ENCODE peak calls at places on chromosomes 12 and 14, in ten cellular contexts. K is NCI-H82; W is GM12892; V is activated CD8-positive, alpha-beta memory T cell treated with anti-CD3 and anti-CD28 coated beads for 24 hours; L is epithelial cell of esophagus; H is NCI-H2171; N is B cell; P is kidney; Q is left kidney; R is stimulated activated CD8-positive, alpha-beta memory T cell treated with anti-CD3 and anti-CD28 coated beads, Interleukin-7, amount 100 ng/mL, for 1 hour. S is an unnamed sample.

GRCh38 chr14:52802597-52802996 is 11.2 kb upstream of the GNPNAT1 start:
- DNase-seq in K (peak), W (no peak), V (no peak), L (peak), H (no peak), N (no peak), P (no peak), Q (no peak), R (no peak), S (no peak)

GRCh38 chr14:80634106-80634758 is 307.3 kb downstream of the CEP128 start:
- DNase-seq in K (no peak), W (no peak), V (no peak), L (peak), H (no peak), N (no peak), P (no peak), Q (peak), R (no peak), S (no peak)

GRCh38 chr14:60803871-60804270 is 69.3 kb downstream of the MNAT1 start:
- DNase-seq in K (no peak), W (no peak), V (no peak), L (no peak), H (no peak), N (no peak), P (no peak), Q (no peak), R (no peak), S (no peak)

GRCh38 chr12:47813491-47814196 is 6.1 kb downstream of the HDAC7 start:
- DNase-seq in K (no peak), W (peak), V (no peak), L (no peak), H (no peak), N (peak), P (peak), Q (peak), R (no peak), S (no peak)

GRCh38 chr12:53973093-53974042 is at the start of gene HOXC11:
- DNase-seq in K (no peak), W (no peak), V (peak), L (no peak), H (no peak), N (no peak), P (peak), Q (peak), R (no peak), S (no peak)

GRCh38 chr12:28390716-28391452 is 200.6 kb downstream of the CCDC91 start:
- DNase-seq in K (no peak), W (no peak), V (no peak), L (no peak), H (no peak), N (no peak), P (no peak), Q (peak), R (no peak), S (no peak)

GRCh38 chr12:105975351-105975750 is 163.4 kb downstream of the NUAK1 start:
- DNase-seq in K (no peak), W (no peak), V (no peak), L (no peak), H (no peak), N (no peak), P (no peak), Q (no peak), R (no peak), S (no peak)

GRCh38 chr12:3540387-3541320 is 49.7 kb downstream of the PRMT8 start:
- DNase-seq in K (no peak), W (no peak), V (peak), L (no peak), H (no peak), N (no peak), P (no peak), Q (peak), R (no peak), S (no peak)

GRCh38 chr12:18171571-18171970 is 81.6 kb upstream of the RERGL start:
- DNase-seq in K (no peak), W (no peak), V (no peak), L (peak), H (no peak), N (no peak), P (no peak), Q (no peak), R (no peak), S (no peak)

GRCh38 chr14:33369041-33369440 is 430.4 kb downstream of the NPAS3 start:
- DNase-seq in K (no peak), W (no peak), V (no peak), L (no peak), H (no peak), N (no peak), P (no peak), Q (no peak), R (no peak), S (no peak)

GRCh38 chr14:68687746-68688145 is 105.1 kb downstream of the ZFP36L1 start:
- DNase-seq in K (no peak), W (no peak), V (no peak), L (peak), H (no peak), N (no peak), P (no peak), Q (peak), R (no peak), S (no peak)

GRCh38 chr12:12562016-12562483 is 613 bp downstream of the DUSP16 start:
- DNase-seq in K (peak), W (peak), V (peak), L (peak), H (no peak), N (peak), P (peak), Q (peak), R (no peak), S (no peak)

GRCh38 chr12:49367381-49368239 is at the start of gene SPATS2:
- DNase-seq in K (peak), W (no peak), V (peak), L (no peak), H (peak), N (no peak), P (peak), Q (no peak), R (no peak), S (peak)

GRCh38 chr12:11650279-11650696 is 814 bp downstream of the ETV6 start:
- DNase-seq in K (peak), W (no peak), V (no peak), L (no peak), H (no peak), N (no peak), P (no peak), Q (no peak), R (no peak), S (no peak)

GRCh38 chr14:99156026-99156425 is 116.0 kb downstream of the BCL11B start:
- DNase-seq in K (no peak), W (no peak), V (peak), L (no peak), H (no peak), N (no peak), P (no peak), Q (no peak), R (no peak), S (no peak)

GRCh38 chr14:98227000-98227726 is 1044.8 kb downstream of the BCL11B start:
- DNase-seq in K (no peak), W (peak), V (peak), L (no peak), H (no peak), N (no peak), P (no peak), Q (no peak), R (no peak), S (no peak)

GRCh38 chr12:69239286-69239921 is at the start of gene CPSF6:
- DNase-seq in K (peak), W (peak), V (peak), L (peak), H (peak), N (peak), P (peak), Q (peak), R (peak), S (peak)

GRCh38 chr12:14948672-14949071 is 10.3 kb upstream of the ERP27 start:
- DNase-seq in K (no peak), W (no peak), V (no peak), L (peak), H (no peak), N (peak), P (peak), Q (peak), R (peak), S (no peak)

GRCh38 chr12:42588981-42589464 is 523 bp downstream of the PRICKLE1 start:
- DNase-seq in K (peak), W (no peak), V (peak), L (peak), H (peak), N (peak), P (peak), Q (peak), R (no peak), S (no peak)

GRCh38 chr14:22375321-22375930 is 213.6 kb downstream of the DAD1 start:
- DNase-seq in K (peak), W (no peak), V (no peak), L (peak), H (peak), N (peak), P (no peak), Q (peak), R (no peak), S (no peak)

GRCh38 chr14:34610101-34610500 is 19.8 kb downstream of the SNX6 start:
- DNase-seq in K (no peak), W (no peak), V (peak), L (no peak), H (no peak), N (no peak), P (no peak), Q (no peak), R (no peak), S (no peak)

GRCh38 chr12:50024804-50025186 is 499 bp downstream of the RACGAP1 start:
- DNase-seq in K (peak), W (no peak), V (no peak), L (peak), H (no peak), N (no peak), P (no peak), Q (no peak), R (no peak), S (no peak)

GRCh38 chr12:79690606-79691298 is at the start of gene PAWR:
- DNase-seq in K (peak), W (peak), V (peak), L (peak), H (peak), N (peak), P (peak), Q (peak), R (no peak), S (peak)

GRCh38 chr12:116319851-116320621 is 42.5 kb upstream of the MED13L start:
- DNase-seq in K (no peak), W (no peak), V (peak), L (peak), H (no peak), N (peak), P (no peak), Q (no peak), R (no peak), S (peak)

GRCh38 chr12:27243804-27244679 is at the start of gene STK38L:
- DNase-seq in K (peak), W (peak), V (peak), L (peak), H (peak), N (peak), P (peak), Q (peak), R (peak), S (peak)

GRCh38 chr12:68011206-68011881 is 22.1 kb downstream of the IFNG-AS1 start:
- DNase-seq in K (no peak), W (no peak), V (no peak), L (no peak), H (no peak), N (no peak), P (no peak), Q (no peak), R (no peak), S (no peak)

GRCh38 chr12:92582888-92583287 is 119.9 kb upstream of the PLEKHG7 start:
- DNase-seq in K (no peak), W (no peak), V (no peak), L (no peak), H (no peak), N (no peak), P (no peak), Q (no peak), R (no peak), S (no peak)

GRCh38 chr12:2451025-2451424 is 343.7 kb upstream of the FKBP4 start:
- DNase-seq in K (no peak), W (no peak), V (no peak), L (no peak), H (no peak), N (no peak), P (no peak), Q (no peak), R (no peak), S (no peak)

GRCh38 chr12:81461163-81461562 is 298.0 kb downstream of the PPFIA2 start:
- DNase-seq in K (no peak), W (no peak), V (no peak), L (no peak), H (no peak), N (no peak), P (no peak), Q (no peak), R (no peak), S (no peak)